ENCODE peak calls at places on chromosomes 12 and 14, in five cellular contexts. Q is RWPE2; A is GM12878; G is GM23338; I is activated CD8-positive, alpha-beta T cell treated with anti-CD3 and anti-CD28 coated beads, Interleukin-2, amount 10 ng/mL, durations not matched to agents 7 days and 5 days. F is an unnamed sample.

GRCh38 chr14:46887144-46887543 is 235.6 kb upstream of the RPL10L start:
- ATAC-seq in Q (no peak), A (peak), G (no peak), I (no peak), F (no peak)

GRCh38 chr12:1222858-1223644 is 232.0 kb downstream of the ERC1 start:
- ATAC-seq in Q (no peak), A (no peak), G (no peak), I (no peak), F (no peak)

GRCh38 chr12:3417937-3418336 is 73.1 kb upstream of the PRMT8 start:
- ATAC-seq in Q (no peak), A (no peak), G (no peak), I (no peak), F (no peak)

GRCh38 chr14:31241450-31242114 is 34.0 kb upstream of the HECTD1 start:
- ATAC-seq in Q (no peak), A (peak), G (no peak), I (no peak), F (no peak)

GRCh38 chr14:68810173-68811153 is 17.6 kb upstream of the ZFP36L1 start:
- ATAC-seq in Q (no peak), A (no peak), G (no peak), I (no peak), F (no peak)

GRCh38 chr14:93909429-93910128 is 17.6 kb upstream of the FAM181A start:
- ATAC-seq in Q (no peak), A (no peak), G (no peak), I (no peak), F (no peak)

GRCh38 chr14:73344304-73344703 is 107.0 kb downstream of the PAPLN start:
- ATAC-seq in Q (no peak), A (no peak), G (no peak), I (no peak), F (no peak)

GRCh38 chr14:55572578-55572977 is 7.4 kb upstream of the KTN1 start:
- ATAC-seq in Q (peak), A (no peak), G (no peak), I (no peak), F (peak)

GRCh38 chr12:97134495-97134894 is 227.4 kb downstream of the NEDD1 start:
- ATAC-seq in Q (no peak), A (no peak), G (no peak), I (no peak), F (no peak)

GRCh38 chr12:79689477-79690155 is 1.1 kb downstream of the PAWR start:
- ATAC-seq in Q (no peak), A (peak), G (peak), I (peak), F (no peak)

GRCh38 chr14:59013672-59014298 is 174.7 kb upstream of the DAAM1 start:
- ATAC-seq in Q (peak), A (no peak), G (no peak), I (no peak), F (no peak)

GRCh38 chr14:54532111-54533012 is 22.7 kb downstream of the CGRRF1 start:
- ATAC-seq in Q (no peak), A (peak), G (no peak), I (no peak), F (no peak)

GRCh38 chr12:19031032-19031431 is 98.5 kb upstream of the PLEKHA5 start:
- ATAC-seq in Q (peak), A (no peak), G (no peak), I (no peak), F (peak)

GRCh38 chr12:28267920-28268680 is 77.8 kb downstream of the CCDC91 start:
- ATAC-seq in Q (no peak), A (no peak), G (no peak), I (peak), F (no peak)

GRCh38 chr14:87231336-87232026 is 761.5 kb downstream of the GALC start:
- ATAC-seq in Q (peak), A (no peak), G (no peak), I (no peak), F (no peak)

GRCh38 chr14:68762944-68763831 is 29.7 kb downstream of the ZFP36L1 start:
- ATAC-seq in Q (no peak), A (no peak), G (peak), I (no peak), F (peak)

GRCh38 chr14:73143003-73143402 is 6.7 kb downstream of the PSEN1 start:
- ATAC-seq in Q (no peak), A (peak), G (peak), I (no peak), F (no peak)

GRCh38 chr12:3838065-3838464 is 35.1 kb downstream of the PARP11 start:
- ATAC-seq in Q (no peak), A (peak), G (no peak), I (no peak), F (no peak)

GRCh38 chr14:68510201-68510600 is 282.7 kb downstream of the ZFP36L1 start:
- ATAC-seq in Q (no peak), A (no peak), G (no peak), I (no peak), F (peak)

GRCh38 chr12:122867701-122868461 is 28.0 kb downstream of the VPS37B start:
- ATAC-seq in Q (peak), A (peak), G (peak), I (no peak), F (peak)

F was measured in SK-N-SH treated with all-trans-retinoic acid at 6 μM for 48 hours.